ENCODE peak calls at places on chromosome 14, in six cellular contexts. K is neural crest cell; P is iris pigment epithelial cell; A is coronary artery; L is CD4-positive, alpha-beta T cell; D is adrenal gland. W is an unnamed sample.

GRCh38 chr14:71524321-71524982 is 407.8 kb upstream of the RGS6 start:
- DNase-seq in K (no peak), P (no peak), A (no peak), L (no peak), D (no peak), W (no peak)

GRCh38 chr14:30204431-30204830 is 276.8 kb upstream of the PRKD1 start:
- DNase-seq in K (no peak), P (no peak), A (no peak), L (no peak), D (no peak), W (no peak)

GRCh38 chr14:94044476-94045091 is 18.4 kb downstream of the OTUB2 start:
- DNase-seq in K (no peak), P (no peak), A (peak; percentile 47), L (no peak), D (peak; percentile 13), W (no peak)

GRCh38 chr14:70005281-70005805 is 126.1 kb downstream of the SMOC1 start:
- DNase-seq in K (no peak), P (no peak), A (no peak), L (no peak), D (no peak), W (no peak)

GRCh38 chr14:99093532-99094517 is 178.2 kb downstream of the BCL11B start:
- DNase-seq in K (peak; percentile 34), P (no peak), A (no peak), L (no peak), D (no peak), W (no peak)

GRCh38 chr14:54712371-54712998 is 145.6 kb downstream of the SAMD4A start:
- DNase-seq in K (no peak), P (peak; percentile 29), A (no peak), L (no peak), D (no peak), W (peak; percentile 43)

GRCh38 chr14:101500061-101500460 is 61.2 kb upstream of the DIO3 start:
- DNase-seq in K (no peak), P (no peak), A (peak; percentile 33), L (no peak), D (no peak), W (no peak)

GRCh38 chr14:101000711-101001110 is 97.2 kb upstream of the RTL1 start:
- DNase-seq in K (no peak), P (no peak), A (no peak), L (no peak), D (no peak), W (no peak)

GRCh38 chr14:105168979-105169507 is 467 bp upstream of the JAG2 start:
- DNase-seq in K (peak; percentile 54), P (no peak), A (no peak), L (peak; percentile 31), D (no peak), W (no peak)

GRCh38 chr14:78345346-78345745 is 175.2 kb downstream of the NRXN3 start:
- DNase-seq in K (no peak), P (no peak), A (no peak), L (no peak), D (no peak), W (no peak)

GRCh38 chr14:55188686-55189295 is 2.6 kb downstream of the DLGAP5 start:
- DNase-seq in K (no peak), P (peak; percentile 49), A (no peak), L (no peak), D (no peak), W (no peak)

GRCh38 chr14:69580009-69580577 is 5.4 kb upstream of the CCDC177 start:
- DNase-seq in K (peak; percentile 39), P (peak; percentile 98), A (peak; percentile 76), L (no peak), D (peak; percentile 68), W (peak; percentile 39)

W was measured in EL.